ENCODE peak calls at places on chromosomes 12 and 14, in four cellular contexts. R is A549, S is HepG2, Q is WTC11. U is an unnamed sample.

GRCh38 chr12:53764630-53765029 is 12.9 kb upstream of the CISTR start:
- DNase-seq in S (no peak), Q (no peak), R (no peak), U (no peak)

GRCh38 chr12:114447799-114448617 is 42.1 kb upstream of the TBX5 start:
- DNase-seq in S (no peak), Q (no peak), R (no peak), U (no peak)

GRCh38 chr12:40078201-40078730 is 27.6 kb downstream of the SLC2A13 start:
- DNase-seq in Q (no peak), R (no peak), S (no peak), U (no peak)

GRCh38 chr12:121943926-121944325 is 25.5 kb downstream of the CFAP251 start:
- DNase-seq in Q (no peak), S (no peak), R (no peak), U (no peak)

GRCh38 chr12:63150255-63151060 is 543 bp downstream of the AVPR1A start:
- DNase-seq in S (no peak), R (no peak), Q (peak), U (no peak)

GRCh38 chr14:52949711-52950409 is 990 bp downstream of the FERMT2 start:
- DNase-seq in S (peak), Q (no peak), R (peak), U (no peak)

GRCh38 chr14:101010293-101010692 is 106.8 kb upstream of the RTL1 start:
- DNase-seq in Q (peak), R (no peak), S (no peak), U (no peak)

GRCh38 chr14:100117647-100118376 is 41.6 kb downstream of the DEGS2 start:
- DNase-seq in R (no peak), Q (no peak), S (no peak), U (no peak)

GRCh38 chr12:117699575-117699974 is 269.2 kb downstream of the KSR2 start:
- DNase-seq in Q (no peak), R (no peak), S (no peak), U (no peak)

GRCh38 chr14:64774272-64774671 is 70.0 kb downstream of the PLEKHG3 start:
- DNase-seq in R (no peak), Q (no peak), S (no peak), U (no peak)

GRCh38 chr14:36313898-36314297 is 6.5 kb downstream of the MBIP start:
- DNase-seq in R (no peak), S (peak), Q (no peak), U (peak)

GRCh38 chr12:98725481-98726247 is 80.6 kb downstream of the APAF1 start:
- DNase-seq in R (no peak), S (peak), Q (peak), U (peak)

GRCh38 chr12:19694627-19695026 is 255.3 kb downstream of the AEBP2 start:
- DNase-seq in S (no peak), Q (no peak), R (no peak), U (no peak)

GRCh38 chr12:124556896-124557501 is 10.4 kb downstream of the NCOR2 start:
- DNase-seq in R (no peak), S (no peak), Q (no peak), U (no peak)

GRCh38 chr12:53761306-53761705 is 9.5 kb upstream of the CISTR start:
- DNase-seq in R (no peak), Q (no peak), S (no peak), U (no peak)

GRCh38 chr12:70398862-70399261 is 32.8 kb downstream of the KCNMB4 start:
- DNase-seq in Q (no peak), S (no peak), R (no peak), U (no peak)

GRCh38 chr14:68723808-68724268 is 69.0 kb downstream of the ZFP36L1 start:
- DNase-seq in Q (no peak), R (no peak), S (peak), U (no peak)

GRCh38 chr12:109625131-109625559 is 51.6 kb downstream of the MVK start:
- DNase-seq in S (no peak), R (peak), Q (no peak), U (peak)

GRCh38 chr14:103854017-103854808 is 6.8 kb upstream of the PPP1R13B start:
- DNase-seq in S (no peak), Q (no peak), R (no peak), U (no peak)

GRCh38 chr12:104050436-104050835 is 449 bp upstream of the GLT8D2 start:
- DNase-seq in R (no peak), Q (no peak), S (no peak), U (no peak)

GRCh38 chr12:58268080-58268479 is 326.7 kb downstream of the ATP23 start:
- DNase-seq in Q (no peak), S (no peak), R (no peak), U (no peak)

GRCh38 chr14:51448831-51449665 is 202.7 kb upstream of the FRMD6 start:
- DNase-seq in R (no peak), S (no peak), Q (no peak), U (no peak)

GRCh38 chr14:93135399-93135798 is 19.7 kb upstream of the ITPK1 start:
- DNase-seq in Q (no peak), S (no peak), R (no peak), U (no peak)

GRCh38 chr12:84637926-84638325 is 274.7 kb downstream of the SLC6A15 start:
- DNase-seq in Q (no peak), S (no peak), R (no peak), U (no peak)

GRCh38 chr12:132159555-132160003 is 15.3 kb downstream of the NOC4L start:
- DNase-seq in R (no peak), S (no peak), Q (no peak), U (no peak)

GRCh38 chr12:47585507-47585906 is 120.3 kb downstream of the RPAP3 start:
- DNase-seq in S (no peak), R (no peak), Q (no peak), U (no peak)

GRCh38 chr14:37588956-37589737 is 5.9 kb downstream of the FOXA1 start:
- DNase-seq in S (peak), R (no peak), Q (no peak), U (no peak)

GRCh38 chr12:102331419-102331818 is 133.8 kb upstream of the PMCH start:
- DNase-seq in R (no peak), Q (no peak), S (peak), U (no peak)

GRCh38 chr14:22820731-22821130 is 5.5 kb upstream of the SLC7A7 start:
- DNase-seq in R (no peak), Q (no peak), S (no peak), U (no peak)

GRCh38 chr14:57988445-57988844 is 122.6 kb upstream of the SLC35F4 start:
- DNase-seq in S (no peak), R (no peak), Q (no peak), U (no peak)

GRCh38 chr14:34093878-34094277 is 143.0 kb upstream of the EGLN3 start:
- DNase-seq in Q (no peak), S (no peak), R (no peak), U (no peak)

GRCh38 chr12:120314220-120314619 is 12.1 kb downstream of the SIRT4 start:
- DNase-seq in R (peak), S (no peak), Q (peak), U (peak)

GRCh38 chr12:57063991-57064725 is 14.2 kb upstream of the MYO1A start:
- DNase-seq in S (no peak), R (no peak), Q (no peak), U (no peak)

GRCh38 chr14:77498984-77499527 is 440 bp upstream of the ISM2 start:
- DNase-seq in S (peak), Q (peak), R (no peak), U (no peak)

GRCh38 chr14:66476964-66477363 is 9.2 kb upstream of the CCDC196 start:
- DNase-seq in Q (no peak), S (no peak), R (no peak), U (peak)

GRCh38 chr14:96616168-96616681 is 114.0 kb downstream of the PAPOLA start:
- DNase-seq in R (no peak), S (no peak), Q (peak), U (no peak)

GRCh38 chr12:106750524-106750923 is 24.0 kb upstream of the RIC8B start:
- DNase-seq in Q (no peak), R (no peak), S (no peak), U (no peak)

GRCh38 chr12:106757623-106758348 is 16.7 kb upstream of the RIC8B start:
- DNase-seq in R (no peak), Q (no peak), S (peak), U (no peak)

GRCh38 chr12:106754331-106754730 is 20.2 kb upstream of the RIC8B start:
- DNase-seq in R (no peak), Q (no peak), S (no peak), U (no peak)

GRCh38 chr12:106758349-106758951 is 16.0 kb upstream of the RIC8B start:
- DNase-seq in S (no peak), Q (no peak), R (no peak), U (no peak)

DNA sequence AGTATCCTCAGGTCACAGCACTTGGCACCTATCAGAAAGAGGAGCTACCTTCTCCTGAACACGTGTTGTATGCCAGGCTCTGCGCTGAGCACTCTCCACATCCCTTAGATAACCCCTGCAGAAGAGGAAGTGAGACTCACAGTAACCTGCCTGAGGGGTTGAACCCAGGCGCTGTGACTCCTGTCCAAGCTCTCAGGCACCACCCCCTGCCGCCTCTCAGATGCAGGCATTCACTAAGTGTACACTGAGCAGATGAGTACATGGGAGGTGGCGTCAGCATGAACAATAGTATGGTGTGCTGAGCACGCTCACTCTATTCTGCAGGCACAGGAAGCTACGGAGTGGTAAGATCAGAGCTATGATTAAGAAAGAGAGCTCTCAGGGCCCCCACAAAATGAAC is 21.0 kb upstream of the RIC8B start:
- DNase-seq in S (no peak), R (no peak), Q (no peak), U (no peak)
- TF ChIP-seq NR3C1 in S (no peak), R (no peak), Q (no peak), U (no peak)

DNA sequence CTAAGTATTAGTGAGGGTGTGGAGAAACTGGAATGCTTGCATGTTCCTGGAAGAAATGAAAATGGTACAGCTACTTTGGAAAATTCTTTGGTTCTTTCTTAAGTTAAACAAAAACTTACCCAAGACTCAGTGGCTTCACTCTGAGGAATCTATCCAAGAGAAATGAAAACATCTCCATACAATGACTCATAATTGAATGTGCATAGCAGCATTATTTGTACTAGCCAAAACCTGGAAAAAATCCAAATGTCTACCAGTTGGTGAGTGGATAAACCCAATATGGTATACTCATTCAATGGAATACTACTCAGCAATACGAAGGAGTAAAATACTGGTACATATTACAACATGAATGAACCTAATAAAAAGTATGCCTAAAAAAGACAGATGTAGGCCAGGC is 18.0 kb upstream of the CRACR2A start:
- DNase-seq in S (no peak), R (no peak), Q (no peak), U (no peak)
- TF ChIP-seq NR3C1 in S (no peak), R (no peak), Q (no peak), U (no peak)

DNA sequence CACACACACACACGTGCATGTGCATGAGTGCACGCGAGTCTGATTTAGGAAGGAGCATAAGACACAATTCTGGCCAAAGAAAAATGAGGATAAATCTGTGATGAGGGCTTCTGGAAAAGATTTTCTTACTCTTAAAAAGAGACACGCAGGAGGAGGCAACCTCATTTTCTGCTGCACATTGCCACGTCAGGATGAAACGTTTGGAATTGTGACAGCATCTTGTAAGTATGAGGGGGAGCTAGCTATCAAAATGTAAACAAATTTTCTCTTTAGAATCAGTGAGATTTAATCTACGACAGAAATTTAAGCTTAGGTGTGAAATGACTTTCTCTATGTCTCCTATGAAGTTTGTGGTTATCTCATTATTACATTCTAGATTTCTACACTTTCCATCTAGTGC is 31.1 kb upstream of the NUBPL start:
- DNase-seq in Q (no peak), S (no peak), R (no peak), U (no peak)
- TF ChIP-seq NR3C1 in Q (no peak), S (no peak), R (no peak), U (no peak)

GRCh38 chr12:30013051-30013450 is 229.3 kb upstream of the TMTC1 start:
- DNase-seq in R (no peak), S (no peak), Q (peak), U (no peak)
- TF ChIP-seq NR3C1 in R (no peak), S (no peak), Q (no peak), U (no peak)

GRCh38 chr14:74085047-74085637 is 386 bp downstream of the LIN52 start:
- DNase-seq in S (peak), Q (peak), R (peak), U (peak)
- TF ChIP-seq NR3C1 in S (no peak), Q (no peak), R (no peak), U (no peak)

GRCh38 chr12:75917083-75917482 is 114.5 kb downstream of the PHLDA1 start:
- DNase-seq in Q (no peak), R (no peak), S (no peak), U (no peak)
- TF ChIP-seq NR3C1 in Q (no peak), R (no peak), S (no peak), U (no peak)

U was measured in K562.